ENCODE peak calls at places on chromosome 1, in eight cellular contexts. O is psoas muscle; B is CD8-positive, alpha-beta T cell; F is heart right ventricle; V is heart left ventricle; M is cardiac fibroblast; I is stomach; U is left lung. H is an unnamed sample.

GRCh38 chr1:844472-845026 is 79.2 kb upstream of the SAMD11 start:
- DNase-seq in I (no peak), B (peak; percentile 69), F (no peak), V (no peak), O (no peak), U (no peak), M (no peak), H (no peak)

GRCh38 chr1:197302775-197303174 is 34.7 kb downstream of the CRB1 start:
- DNase-seq in V (no peak), U (no peak), O (no peak), I (no peak), F (no peak), M (no peak), B (no peak), H (no peak)

GRCh38 chr1:83998599-83999315 is at the start of gene TTLL7:
- DNase-seq in V (peak; percentile 84), F (peak; percentile 83), M (no peak), I (peak; percentile 79), B (peak; percentile 69), O (peak; percentile 85), U (peak; percentile 92), H (peak; percentile 76)

GRCh38 chr1:24501371-24502167 is 1.1 kb upstream of the RCAN3 start:
- DNase-seq in I (peak; percentile 32), M (no peak), B (peak; percentile 59), U (no peak), F (no peak), O (no peak), V (no peak), H (no peak)

GRCh38 chr1:167507719-167508118 is 10.6 kb downstream of the CD247 start:
- DNase-seq in I (no peak), M (no peak), F (no peak), U (no peak), V (no peak), O (no peak), B (no peak), H (no peak)

GRCh38 chr1:243841507-243841906 is 8.5 kb downstream of the AKT3 start:
- DNase-seq in B (no peak), I (no peak), F (no peak), U (no peak), M (no peak), O (no peak), V (no peak), H (no peak)

GRCh38 chr1:153349363-153350340 is 1.0 kb upstream of the PGLYRP4 start:
- DNase-seq in U (no peak), I (no peak), M (no peak), O (no peak), B (peak; percentile 42), V (no peak), F (no peak), H (no peak)

GRCh38 chr1:22388666-22389455 is 62.8 kb upstream of the ZBTB40 start:
- DNase-seq in F (no peak), M (peak; percentile 72), O (no peak), U (no peak), I (no peak), B (no peak), V (no peak), H (no peak)

GRCh38 chr1:153566414-153567371 is 1.0 kb upstream of the S100A2 start:
- DNase-seq in F (peak; percentile 90), U (peak; percentile 99), M (peak; percentile 99), I (peak; percentile 93), B (peak; percentile 84), V (peak; percentile 90), O (peak; percentile 96), H (peak; percentile 95)

DNA sequence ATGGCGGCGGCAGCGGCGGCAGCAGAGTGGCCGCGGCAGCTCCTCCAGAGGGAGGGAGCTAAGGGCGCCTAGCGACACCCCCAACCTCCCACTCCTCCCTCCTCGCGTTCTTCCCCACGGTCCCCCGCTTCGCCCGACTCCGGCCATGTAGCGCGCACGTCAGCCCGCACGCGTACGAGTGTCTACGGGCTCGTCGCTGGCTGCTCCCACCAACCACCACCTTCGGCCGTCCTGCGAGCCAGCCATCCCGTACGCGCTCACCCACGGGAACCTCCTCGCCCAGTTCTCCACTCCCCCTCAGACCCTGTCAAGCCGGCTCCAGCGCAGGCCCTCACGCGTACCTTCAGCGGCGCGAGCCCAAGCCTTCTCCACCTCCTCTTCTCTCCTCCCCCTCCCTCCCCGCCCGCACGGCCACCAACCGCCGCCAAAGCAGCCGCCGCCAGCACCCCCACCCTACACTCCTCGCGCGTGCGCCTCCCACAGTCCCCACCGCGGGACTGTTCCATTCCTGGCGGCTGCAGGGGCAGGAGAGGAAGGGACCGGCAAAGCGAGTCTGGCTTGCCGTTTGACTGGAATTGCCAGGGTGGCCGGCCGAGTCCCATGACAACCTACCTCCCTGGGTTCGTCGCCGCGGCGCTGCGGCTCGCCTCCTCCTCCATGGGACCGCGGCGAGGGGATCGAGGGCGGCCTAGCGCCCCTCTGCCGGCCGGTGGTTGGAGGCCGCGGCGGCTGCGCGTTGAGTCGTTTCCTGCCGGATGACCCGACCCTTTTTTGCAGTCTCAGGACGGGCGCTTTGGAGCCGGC is at the start of the genes DAP3 and YY1AP1:
- DNase-seq in F (peak; percentile 93), V (peak; percentile 95), B (peak; percentile 95), M (peak; percentile 92), U (peak; percentile 98), I (peak; percentile 92), O (peak; percentile 94), H (peak; percentile 91)
- TF ChIP-seq CTCF in F (no peak), V (peak; percentile 27), B (no peak), M (no peak), U (no peak), I (no peak), O (peak; percentile 23), H (no peak)

GRCh38 chr1:51235611-51236547 is at the start of gene RNF11:
- DNase-seq in B (peak; percentile 95), F (peak; percentile 94), I (peak; percentile 96), U (peak; percentile 97), V (peak; percentile 95), O (peak; percentile 95), M (peak; percentile 92), H (peak; percentile 94)
- TF ChIP-seq CTCF in B (no peak), F (no peak), I (no peak), U (no peak), V (no peak), O (peak; percentile 9), M (no peak), H (no peak)

DNA sequence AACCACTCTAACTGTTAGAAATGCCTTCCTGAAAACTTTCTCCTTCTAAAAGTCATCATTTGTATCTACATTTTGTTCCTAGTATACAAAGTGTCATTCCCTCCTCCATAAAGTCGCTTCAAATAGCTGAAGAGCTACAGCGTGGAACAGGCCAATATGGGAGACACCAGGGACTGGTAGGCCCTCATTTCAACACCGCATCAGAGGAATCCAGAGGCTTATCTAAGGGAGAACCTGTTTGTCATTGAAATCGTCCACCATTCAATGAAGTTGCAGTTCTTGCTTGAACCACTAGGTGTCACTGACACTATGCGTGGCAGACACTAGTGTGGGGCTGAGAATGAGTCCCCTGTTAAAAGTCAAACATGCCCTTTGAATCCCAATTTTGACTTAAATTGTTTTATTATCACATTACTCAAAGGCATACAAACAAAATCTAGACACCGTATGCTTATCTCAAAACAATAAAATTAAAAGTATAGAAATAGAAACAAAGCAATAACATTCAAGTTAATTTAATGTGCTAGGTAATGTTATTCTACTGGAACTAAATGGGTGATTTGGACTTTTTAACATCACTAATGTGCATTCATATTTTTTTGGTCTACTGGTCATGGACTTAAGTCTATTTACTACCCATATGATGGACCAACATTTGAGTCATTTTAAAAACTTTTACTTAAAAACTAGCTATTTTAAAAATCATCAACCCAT is 182.3 kb downstream of the FCRL5 start:
- DNase-seq in B (peak; percentile 55), V (no peak), I (peak; percentile 39), U (no peak), M (peak; percentile 57), O (no peak), F (no peak), H (no peak)
- TF ChIP-seq CTCF in B (peak; percentile 83), V (peak; percentile 94), I (peak; percentile 87), U (peak; percentile 82), M (peak; percentile 89), O (peak; percentile 90), F (peak; percentile 86), H (peak; percentile 79)

GRCh38 chr1:27958513-27958912 is 1.3 kb upstream of the XKR8 start:
- DNase-seq in M (no peak), I (no peak), O (no peak), B (no peak), F (no peak), U (no peak), V (no peak), H (peak; percentile 26)

GRCh38 chr1:27957655-27958054 is 2.1 kb upstream of the XKR8 start:
- DNase-seq in M (no peak), I (no peak), O (no peak), F (no peak), U (no peak), B (no peak), V (no peak), H (no peak)

GRCh38 chr1:27961646-27962221 is 2.0 kb downstream of the XKR8 start:
- DNase-seq in U (no peak), F (no peak), B (no peak), V (no peak), O (no peak), M (peak; percentile 21), I (no peak), H (no peak)

GRCh38 chr1:27960762-27961645 is 1.2 kb downstream of the XKR8 start:
- DNase-seq in M (no peak), V (no peak), B (no peak), I (no peak), O (no peak), F (no peak), U (no peak), H (no peak)

GRCh38 chr1:27959792-27960603 is at the start of gene XKR8:
- DNase-seq in V (peak; percentile 87), M (peak; percentile 82), F (peak; percentile 85), O (peak; percentile 78), B (peak; percentile 91), U (peak; percentile 96), I (peak; percentile 88), H (peak; percentile 94)
- TF ChIP-seq CTCF in V (peak; percentile 35), M (no peak), F (peak; percentile 24), O (peak; percentile 16), B (peak; percentile 19), U (no peak), I (peak; percentile 25), H (peak; percentile 31)